ENCODE peak calls at places on chromosomes 13 and 19, in seven cellular contexts. N is neuronal stem cell, B is H1, J is IMR-90, P is mesendoderm, V is mesenchymal stem cell, A is H9. I is an unnamed sample.

GRCh38 chr13:24304620-24305019 is 4.8 kb upstream of the C1QTNF9 start:
- DNase-seq in N (no peak), B (no peak), J (peak), P (no peak), V (peak), A (no peak), I (no peak)

GRCh38 chr19:49502866-49503581 is 6.8 kb downstream of the RPS11 start:
- DNase-seq in N (no peak), B (no peak), J (peak), P (no peak), V (peak), A (peak), I (peak)

GRCh38 chr19:8655340-8655709 is 24.9 kb downstream of the NFILZ start:
- DNase-seq in N (no peak), B (no peak), J (no peak), P (no peak), V (no peak), A (no peak), I (no peak)

GRCh38 chr13:32650705-32651311 is 64.6 kb downstream of the PDS5B start:
- DNase-seq in N (peak), B (no peak), J (peak), P (peak), V (peak), A (peak), I (peak)

GRCh38 chr19:28915737-28916460 is 297.1 kb downstream of the UQCRFS1 start:
- DNase-seq in N (no peak), B (no peak), J (no peak), P (peak), V (no peak), A (no peak), I (no peak)

GRCh38 chr13:86445584-86446140 is 646.4 kb upstream of the SLITRK6 start:
- DNase-seq in N (no peak), B (no peak), J (no peak), P (no peak), V (no peak), A (no peak), I (no peak)

GRCh38 chr19:27745978-27746542 is 1466.9 kb downstream of the UQCRFS1 start:
- DNase-seq in N (no peak), B (peak), J (no peak), P (no peak), V (no peak), A (peak), I (no peak)

GRCh38 chr13:42708391-42708790 is 73.0 kb upstream of the FAM216B start:
- DNase-seq in N (no peak), B (no peak), J (no peak), P (no peak), V (no peak), A (no peak), I (no peak)

GRCh38 chr19:57389730-57390598 is at the start of gene ZNF548:
- DNase-seq in N (peak), B (peak), J (peak), P (peak), V (peak), A (peak), I (peak)

GRCh38 chr13:48962281-48962680 is 13.4 kb upstream of the FNDC3A start:
- DNase-seq in N (no peak), B (no peak), J (peak), P (no peak), V (no peak), A (no peak), I (no peak)

GRCh38 chr19:42461700-42462324 is 19.1 kb upstream of the CXCL17 start:
- DNase-seq in N (no peak), B (no peak), J (no peak), P (no peak), V (no peak), A (no peak), I (no peak)

GRCh38 chr13:102128216-102128800 is 273.5 kb downstream of the FGF14 start:
- DNase-seq in N (no peak), B (no peak), J (peak), P (peak), V (peak), A (no peak), I (no peak)

GRCh38 chr19:16259385-16260159 is 61.9 kb downstream of the AP1M1 start:
- DNase-seq in N (no peak), B (no peak), J (no peak), P (no peak), V (no peak), A (no peak), I (no peak)

GRCh38 chr13:31346891-31347290 is 147.1 kb downstream of the B3GLCT start:
- DNase-seq in N (no peak), B (no peak), J (no peak), P (no peak), V (no peak), A (no peak), I (no peak)

GRCh38 chr19:52896431-52897148 is 845 bp downstream of the ZNF320 start:
- DNase-seq in N (peak), B (peak), J (peak), P (peak), V (peak), A (peak), I (peak)

GRCh38 chr13:49563513-49563912 is 21.8 kb downstream of the RCBTB1 start:
- DNase-seq in N (no peak), B (no peak), J (peak), P (no peak), V (peak), A (no peak), I (peak)

GRCh38 chr13:85500716-85501256 is 298.4 kb downstream of the SLITRK6 start:
- DNase-seq in N (no peak), B (no peak), J (no peak), P (no peak), V (no peak), A (no peak), I (no peak)

GRCh38 chr19:54162241-54162805 is 2.8 kb upstream of the LENG1 start:
- DNase-seq in N (no peak), B (peak), J (peak), P (peak), V (peak), A (peak), I (peak)

GRCh38 chr13:85590231-85590931 is 208.8 kb downstream of the SLITRK6 start:
- DNase-seq in N (no peak), B (no peak), J (no peak), P (no peak), V (peak), A (no peak), I (no peak)

GRCh38 chr19:35740423-35741215 is 1.6 kb downstream of the IGFLR1 start:
- DNase-seq in N (peak), B (peak), J (peak), P (peak), V (peak), A (peak), I (peak)
- H2BK120ac ChIP-seq in N (no peak), B (no peak), J (no peak), P (no peak), V (peak), A (no peak), I (no peak)

DNA sequence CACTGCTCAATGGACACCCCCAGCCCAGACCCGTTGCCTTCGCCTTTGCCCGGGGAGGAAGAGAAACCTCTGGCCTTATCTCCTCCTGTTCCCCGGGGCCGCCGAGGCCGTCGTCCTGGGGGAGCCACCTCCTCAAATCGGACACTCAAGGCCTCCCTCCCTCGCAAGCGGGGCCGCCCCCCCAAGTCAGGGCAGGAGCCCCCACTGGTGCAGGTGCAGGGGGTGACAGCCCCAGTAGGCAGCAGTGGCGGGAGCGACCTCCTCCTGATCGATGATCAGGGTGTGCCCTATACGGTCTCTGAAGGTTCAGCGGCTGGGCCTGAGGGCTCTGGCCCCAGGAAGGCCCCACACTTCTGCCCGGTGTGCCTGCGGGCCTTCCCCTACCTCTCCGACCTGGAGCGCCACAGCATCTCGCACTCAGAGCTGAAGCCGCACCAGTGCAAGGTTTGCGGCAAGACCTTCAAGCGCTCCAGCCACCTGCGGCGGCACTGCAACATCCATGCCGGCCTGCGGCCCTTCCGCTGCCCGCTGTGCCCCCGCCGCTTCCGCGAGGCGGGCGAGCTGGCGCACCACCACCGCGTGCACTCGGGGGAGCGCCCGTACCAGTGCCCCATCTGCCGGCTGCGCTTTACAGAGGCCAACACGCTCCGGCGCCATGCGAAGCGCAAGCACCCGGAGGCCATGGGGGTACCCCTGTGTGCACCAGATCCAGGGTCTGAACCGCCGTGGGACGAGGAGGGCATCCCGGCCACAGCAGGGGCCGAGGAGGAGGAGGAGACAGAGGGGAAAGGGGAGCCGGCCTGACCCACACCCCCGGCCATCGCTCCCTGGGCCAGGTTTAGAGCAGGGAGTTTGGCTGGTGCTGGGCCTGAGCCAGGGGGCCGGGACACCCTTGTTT is 2.3 kb downstream of the ZNF524 start:
- DNase-seq in N (no peak), B (peak), J (no peak), P (no peak), V (no peak), A (no peak), I (no peak)
- H2BK120ac ChIP-seq in N (no peak), B (no peak), J (no peak), P (no peak), V (no peak), A (no peak), I (peak)

GRCh38 chr13:111909501-111909900 is 157.4 kb upstream of the SOX1 start:
- DNase-seq in N (no peak), B (no peak), J (no peak), P (no peak), V (no peak), A (peak), I (no peak)

GRCh38 chr13:111912453-111912866 is 154.5 kb upstream of the SOX1 start:
- DNase-seq in N (no peak), B (peak), J (no peak), P (no peak), V (no peak), A (peak), I (no peak)

GRCh38 chr13:111911754-111912452 is 155.0 kb upstream of the SOX1 start:
- DNase-seq in N (no peak), B (peak), J (no peak), P (no peak), V (no peak), A (peak), I (no peak)

GRCh38 chr13:111909971-111910671 is 156.8 kb upstream of the SOX1 start:
- DNase-seq in N (no peak), B (peak), J (no peak), P (no peak), V (no peak), A (no peak), I (no peak)

DNA sequence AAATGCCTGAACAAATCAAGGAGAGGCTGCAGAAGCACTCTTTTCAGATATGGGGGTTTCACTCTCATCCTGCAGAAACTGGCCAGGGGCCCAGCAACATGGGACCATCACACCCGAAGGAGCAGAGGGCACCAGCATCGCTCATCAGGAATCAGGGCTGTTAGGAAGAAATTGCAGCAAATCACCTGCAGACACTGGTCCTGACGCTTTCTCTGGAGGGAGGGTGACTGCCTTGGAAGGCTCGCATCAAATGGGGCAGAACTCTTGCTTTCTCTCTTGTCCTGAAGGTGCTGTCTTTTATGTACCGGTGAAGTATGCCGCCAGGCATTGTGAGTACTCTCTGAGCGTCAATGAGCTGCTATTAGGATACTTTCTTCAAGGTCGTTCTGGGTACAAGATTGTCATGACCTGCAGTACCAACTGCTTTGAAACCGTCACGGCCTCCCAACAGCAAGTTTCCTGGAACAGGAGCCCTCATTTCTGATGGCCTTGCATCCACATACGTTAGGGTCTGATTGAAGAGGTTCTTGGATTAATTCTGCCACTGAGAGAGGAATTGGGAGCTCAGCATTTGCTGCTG is 155.7 kb upstream of the SOX1 start:
- DNase-seq in N (no peak), B (peak), J (no peak), P (no peak), V (no peak), A (peak), I (no peak)
- H2BK120ac ChIP-seq in N (peak), B (no peak), J (no peak), P (no peak), V (no peak), A (no peak), I (no peak)

GRCh38 chr19:30386551-30387143 is 14.5 kb downstream of the ZNF536 start:
- DNase-seq in N (no peak), B (no peak), J (no peak), P (no peak), V (no peak), A (no peak), I (no peak)
- H2BK120ac ChIP-seq in N (no peak), B (no peak), J (no peak), P (no peak), V (no peak), A (no peak), I (no peak)

GRCh38 chr13:94636942-94637578 is 35.4 kb downstream of the GPR180 start:
- DNase-seq in N (no peak), B (no peak), J (no peak), P (no peak), V (no peak), A (no peak), I (no peak)

GRCh38 chr13:94630858-94631257 is 29.2 kb downstream of the GPR180 start:
- DNase-seq in N (no peak), B (no peak), J (no peak), P (no peak), V (no peak), A (no peak), I (no peak)

GRCh38 chr13:94632227-94632980 is 30.7 kb downstream of the GPR180 start:
- DNase-seq in N (no peak), B (no peak), J (no peak), P (peak), V (no peak), A (no peak), I (no peak)
- H2BK120ac ChIP-seq in N (no peak), B (no peak), J (no peak), P (no peak), V (no peak), A (no peak), I (no peak)

GRCh38 chr13:38879278-38879677 is 111.4 kb downstream of the STOML3 start:
- DNase-seq in N (no peak), B (no peak), J (no peak), P (no peak), V (no peak), A (no peak), I (no peak)
- H2BK120ac ChIP-seq in N (no peak), B (no peak), J (no peak), P (no peak), V (no peak), A (no peak), I (no peak)

DNA sequence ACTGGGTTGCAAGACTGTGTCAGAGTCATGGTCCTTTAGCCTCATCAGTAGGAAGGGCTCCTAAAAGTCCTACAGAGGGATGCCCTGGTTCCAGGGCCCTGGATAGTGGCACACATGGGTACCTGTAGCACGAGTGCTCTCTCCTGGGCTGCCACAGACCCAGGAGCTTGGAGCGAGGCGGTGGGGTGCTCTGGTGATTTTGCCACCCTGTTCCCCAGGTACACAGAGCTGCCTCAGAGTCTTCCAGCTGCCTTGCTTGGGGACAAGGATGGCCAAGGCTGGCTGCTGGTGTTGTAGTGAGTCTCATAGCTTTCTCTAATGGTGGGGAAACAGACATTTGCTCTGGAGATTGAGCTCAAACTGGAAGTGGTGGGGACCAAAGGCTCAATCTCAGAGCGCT is 53.9 kb upstream of the OLFM4 start:
- DNase-seq in N (no peak), B (no peak), J (no peak), P (no peak), V (no peak), A (no peak), I (no peak)
- H2BK120ac ChIP-seq in N (no peak), B (no peak), J (no peak), P (no peak), V (no peak), A (no peak), I (no peak)

I was measured in trophoblast cell.